ENCODE peak calls at places on chromosomes 6 and 20, in four cellular contexts. I is gastrocnemius medialis, B is WTC11, G is cardiac fibroblast. C is an unnamed sample.

GRCh38 chr6:36595168-36595818 is 1.1 kb downstream of the SRSF3 start:
- DNase-seq in I (peak), B (no peak), G (peak), C (peak)

GRCh38 chr6:24960991-24961475 is 25.3 kb upstream of the RIPOR2 start:
- DNase-seq in I (no peak), B (no peak), G (no peak), C (no peak)

GRCh38 chr20:64146936-64147451 is 17.3 kb upstream of the MYT1 start:
- DNase-seq in I (no peak), B (peak), G (no peak), C (no peak)

GRCh38 chr20:23118766-23119165 is 32.6 kb upstream of the CD93 start:
- DNase-seq in I (no peak), B (no peak), G (no peak), C (no peak)

GRCh38 chr6:92150560-92150959 is 1268.8 kb downstream of the EPHA7 start:
- DNase-seq in I (no peak), B (no peak), G (no peak), C (no peak)

GRCh38 chr6:139742671-139743070 is 368.2 kb upstream of the CITED2 start:
- DNase-seq in I (no peak), B (no peak), G (no peak), C (no peak)

GRCh38 chr6:157552171-157552747 is 171.3 kb downstream of the ZDHHC14 start:
- DNase-seq in I (no peak), B (peak), G (no peak), C (peak)

GRCh38 chr6:16747232-16748027 is 13.8 kb downstream of the ATXN1 start:
- DNase-seq in I (peak), B (no peak), G (peak), C (no peak)

GRCh38 chr6:163725008-163725941 is 310.8 kb downstream of the QKI start:
- DNase-seq in I (no peak), B (no peak), G (no peak), C (no peak)

GRCh38 chr6:43219119-43219518 is 10.2 kb downstream of the DNPH1 start:
- DNase-seq in I (no peak), B (no peak), G (no peak), C (no peak)

GRCh38 chr6:160667854-160668481 is 3.9 kb upstream of the LPA start:
- DNase-seq in I (no peak), B (peak), G (no peak), C (peak)

GRCh38 chr6:166202321-166202733 is 34.7 kb upstream of the TBXT start:
- DNase-seq in I (peak), B (no peak), G (no peak), C (no peak)

GRCh38 chr6:148451690-148452089 is 109.1 kb downstream of the SASH1 start:
- DNase-seq in I (no peak), B (no peak), G (peak), C (no peak)

GRCh38 chr6:27205375-27206278 is 41.9 kb upstream of the PRSS16 start:
- DNase-seq in I (no peak), B (peak), G (peak), C (peak)

GRCh38 chr6:144262470-144263369 is 22.4 kb upstream of the UTRN start:
- DNase-seq in I (no peak), B (peak), G (no peak), C (no peak)

GRCh38 chr20:17423782-17424181 is 107.4 kb downstream of the BFSP1 start:
- DNase-seq in I (no peak), B (no peak), G (no peak), C (no peak)

GRCh38 chr6:165889636-165890403 is 226.8 kb upstream of the PDE10A start:
- DNase-seq in I (no peak), B (peak), G (peak), C (peak)

GRCh38 chr6:55937227-55937626 is 61.8 kb upstream of the BMP5 start:
- DNase-seq in I (no peak), B (no peak), G (no peak), C (no peak)

GRCh38 chr6:32627831-32628230 is 9.4 kb upstream of the HLA-DQA1 start:
- DNase-seq in I (no peak), B (no peak), G (no peak), C (no peak)

GRCh38 chr20:12133553-12133952 is 215.9 kb downstream of the BTBD3 start:
- DNase-seq in I (no peak), B (no peak), G (no peak), C (no peak)

GRCh38 chr6:116047173-116047933 is 13.3 kb downstream of the FRK start:
- DNase-seq in I (no peak), B (no peak), G (no peak), C (no peak)

GRCh38 chr6:34067814-34068213 is 78.1 kb downstream of the GRM4 start:
- DNase-seq in I (no peak), B (no peak), G (no peak), C (no peak)
- TF ChIP-seq CTCF in I (no peak), B (no peak), G (no peak), C (peak)

GRCh38 chr6:1075880-1076279 is 236.0 kb upstream of the FOXQ1 start:
- DNase-seq in I (no peak), B (no peak), G (no peak), C (no peak)

GRCh38 chr6:1077822-1078221 is 234.1 kb upstream of the FOXQ1 start:
- DNase-seq in I (no peak), B (no peak), G (no peak), C (no peak)

GRCh38 chr6:1079525-1079924 is 232.4 kb upstream of the FOXQ1 start:
- DNase-seq in I (no peak), B (no peak), G (no peak), C (no peak)

GRCh38 chr6:1075444-1075843 is 236.5 kb upstream of the FOXQ1 start:
- DNase-seq in I (no peak), B (no peak), G (no peak), C (no peak)

GRCh38 chr6:1076531-1077453 is 235.1 kb upstream of the FOXQ1 start:
- DNase-seq in I (no peak), B (no peak), G (no peak), C (no peak)
- TF ChIP-seq CTCF in I (no peak), B (no peak), G (no peak), C (no peak)

GRCh38 chr6:82247634-82248232 is at the start of gene IBTK:
- DNase-seq in I (peak), B (peak), G (peak), C (peak)

GRCh38 chr6:82249381-82250253 is 2.1 kb upstream of the IBTK start:
- DNase-seq in I (no peak), B (no peak), G (no peak), C (no peak)

GRCh38 chr6:82246802-82247633 is 526 bp downstream of the IBTK start:
- DNase-seq in I (peak), B (peak), G (peak), C (peak)

GRCh38 chr6:82248233-82248735 is 740 bp upstream of the IBTK start:
- DNase-seq in I (no peak), B (no peak), G (peak), C (peak)

GRCh38 chr6:82251942-82252341 is 4.4 kb upstream of the IBTK start:
- DNase-seq in I (no peak), B (no peak), G (peak), C (peak)
- TF ChIP-seq CTCF in I (no peak), B (peak), G (peak), C (peak)

DNA sequence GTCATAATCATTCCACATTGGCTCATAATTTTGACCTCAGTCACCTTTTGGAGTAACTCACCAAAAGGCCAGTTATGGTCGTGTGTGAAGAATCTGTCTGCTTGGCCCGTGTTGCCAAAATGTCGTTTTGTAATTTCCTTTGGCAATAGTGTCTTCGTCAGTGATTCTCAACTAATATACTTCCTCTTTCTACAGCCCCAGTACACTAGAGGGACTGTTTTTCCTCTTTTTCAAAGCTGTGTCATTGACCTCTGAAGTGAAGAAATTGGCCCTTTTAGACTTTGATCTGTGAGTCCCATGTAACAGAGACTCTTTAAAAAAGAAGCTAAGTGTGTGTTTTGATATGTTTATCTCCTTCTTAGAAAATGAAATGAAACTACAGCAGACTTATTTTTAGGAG is 5.2 kb downstream of the FOXO3 start:
- DNase-seq in I (peak), B (no peak), G (peak), C (no peak)
- TF ChIP-seq CTCF in I (no peak), B (no peak), G (peak), C (no peak)

GRCh38 chr6:70396163-70396562 is 17.1 kb upstream of the FAM135A start:
- DNase-seq in I (no peak), B (no peak), G (no peak), C (no peak)
- TF ChIP-seq CTCF in I (no peak), B (no peak), G (no peak), C (no peak)

GRCh38 chr20:19143890-19144289 is 68.6 kb upstream of the SLC24A3 start:
- DNase-seq in I (no peak), B (no peak), G (no peak), C (no peak)
- TF ChIP-seq CTCF in I (no peak), B (no peak), G (no peak), C (no peak)

GRCh38 chr20:15240801-15241200 is 903.4 kb upstream of the FLRT3 start:
- DNase-seq in I (no peak), B (no peak), G (no peak), C (no peak)

GRCh38 chr20:15235799-15236198 is 898.4 kb upstream of the FLRT3 start:
- DNase-seq in I (no peak), B (no peak), G (no peak), C (no peak)

GRCh38 chr20:15232243-15232642 is 894.8 kb upstream of the FLRT3 start:
- DNase-seq in I (no peak), B (no peak), G (no peak), C (no peak)

GRCh38 chr20:15239542-15240206 is 902.3 kb upstream of the FLRT3 start:
- DNase-seq in I (no peak), B (no peak), G (no peak), C (no peak)

GRCh38 chr20:15236812-15237211 is 899.4 kb upstream of the FLRT3 start:
- DNase-seq in I (no peak), B (peak), G (peak), C (peak)
- TF ChIP-seq CTCF in I (no peak), B (peak), G (peak), C (peak)

GRCh38 chr6:93417421-93417996 is 1.9 kb downstream of the EPHA7 start:
- DNase-seq in I (no peak), B (no peak), G (peak), C (no peak)
- TF ChIP-seq CTCF in I (no peak), B (no peak), G (no peak), C (peak)